ENCODE peak calls at places on chromosome 17, in eight cellular contexts. G is NCI-H2107; S is frontal cortex; I is right cardiac atrium; H is endothelial cell; F is heart left ventricle; L is activated CD8-positive, alpha-beta memory T cell treated with anti-CD3 and anti-CD28 coated beads, Interleukin-2, amount 50 U/mL, for 4 hours; U is NAMALWA. R is an unnamed sample.

GRCh38 chr17:17468217-17469010 is 8.4 kb upstream of the MED9 start:
- DNase-seq in I (no peak), F (no peak), L (no peak), H (no peak), U (no peak), S (no peak), G (no peak), R (no peak)

GRCh38 chr17:3796110-3796821 is 4.7 kb downstream of the ITGAE start:
- DNase-seq in L (peak), F (no peak), I (no peak), G (no peak), S (no peak), H (no peak), U (no peak), R (peak)

GRCh38 chr17:5557485-5557884 is 26.8 kb downstream of the NLRP1 start:
- DNase-seq in I (no peak), L (no peak), H (no peak), F (no peak), U (no peak), S (no peak), G (no peak), R (no peak)

GRCh38 chr17:78390241-78391050 is 12.0 kb downstream of the PGS1 start:
- DNase-seq in G (no peak), F (no peak), H (peak), L (no peak), S (no peak), I (no peak), U (no peak), R (no peak)

GRCh38 chr17:27469256-27469655 is 13.0 kb downstream of the KSR1 start:
- DNase-seq in S (no peak), G (no peak), H (no peak), U (no peak), L (no peak), F (no peak), I (no peak), R (no peak)

GRCh38 chr17:31724619-31725018 is 134.4 kb downstream of the COPRS start:
- DNase-seq in L (no peak), H (no peak), I (no peak), G (no peak), U (no peak), F (no peak), S (no peak), R (no peak)

GRCh38 chr17:2040942-2041560 is 771 bp upstream of the OVCA2 start:
- DNase-seq in U (no peak), I (no peak), G (no peak), F (no peak), H (no peak), L (no peak), S (no peak), R (no peak)

GRCh38 chr17:5237541-5238016 is 2.9 kb upstream of the SCIMP start:
- DNase-seq in S (no peak), I (peak), G (no peak), H (peak), L (peak), U (peak), F (no peak), R (peak)